ENCODE peak calls at places on chromosomes 11 and 22, in seven cellular contexts. One of them, this sample, is unnamed. For H3K4me1, the result is how much of the 10 kb centered on the place peaks cover.

GRCh38 chr11:31340903-31341572 is 28.5 kb downstream of the DCDC1 start:
- DNase-seq in Panc1: peak
- DNase-seq in lower lobe of right lung: no peak
- DNase-seq in GM23248: peak
- DNase-seq in CD8-positive, alpha-beta T cell: no peak
- DNase-seq in psoas muscle: no peak
- DNase-seq in iPS DF 6.9: peak
- DNase-seq in this sample: peak

GRCh38 chr11:95596011-95596489 is 193.5 kb downstream of the FAM76B start:
- DNase-seq in CD8-positive, alpha-beta T cell: no peak
- DNase-seq in Panc1: no peak
- DNase-seq in iPS DF 6.9: no peak
- DNase-seq in psoas muscle: no peak
- DNase-seq in GM23248: peak
- DNase-seq in lower lobe of right lung: no peak
- DNase-seq in this sample: no peak

GRCh38 chr11:112289588-112290461 is 29.2 kb upstream of the PLET1 start:
- DNase-seq in CD8-positive, alpha-beta T cell: peak
- DNase-seq in GM23248: peak
- DNase-seq in psoas muscle: peak
- DNase-seq in lower lobe of right lung: peak
- DNase-seq in Panc1: no peak
- DNase-seq in iPS DF 6.9: no peak
- DNase-seq in this sample: peak

GRCh38 chr11:65224939-65225283 is 36.9 kb upstream of the POLA2 start:
- DNase-seq in iPS DF 6.9: no peak
- DNase-seq in lower lobe of right lung: peak
- DNase-seq in GM23248: peak
- DNase-seq in Panc1: no peak
- DNase-seq in CD8-positive, alpha-beta T cell: no peak
- DNase-seq in psoas muscle: peak
- DNase-seq in this sample: no peak

GRCh38 chr11:78651136-78651775 is 76.6 kb upstream of the NARS2 start:
- DNase-seq in Panc1: no peak
- DNase-seq in lower lobe of right lung: no peak
- DNase-seq in psoas muscle: no peak
- DNase-seq in iPS DF 6.9: no peak
- DNase-seq in CD8-positive, alpha-beta T cell: no peak
- DNase-seq in GM23248: no peak
- DNase-seq in this sample: no peak

GRCh38 chr22:40001104-40001503 is 6.3 kb downstream of the FAM83F start:
- DNase-seq in lower lobe of right lung: no peak
- DNase-seq in GM23248: no peak
- DNase-seq in Panc1: no peak
- DNase-seq in CD8-positive, alpha-beta T cell: no peak
- DNase-seq in iPS DF 6.9: no peak
- DNase-seq in psoas muscle: no peak
- DNase-seq in this sample: no peak

GRCh38 chr22:21730535-21731308 is 4.9 kb downstream of the YPEL1 start:
- DNase-seq in CD8-positive, alpha-beta T cell: no peak
- DNase-seq in psoas muscle: no peak
- DNase-seq in lower lobe of right lung: no peak
- DNase-seq in iPS DF 6.9: no peak
- DNase-seq in GM23248: no peak
- DNase-seq in Panc1: no peak
- DNase-seq in this sample: no peak

GRCh38 chr11:39992550-39992949 is 1466.9 kb downstream of the LRRC4C start:
- DNase-seq in GM23248: no peak
- DNase-seq in lower lobe of right lung: no peak
- DNase-seq in psoas muscle: no peak
- DNase-seq in iPS DF 6.9: no peak
- DNase-seq in CD8-positive, alpha-beta T cell: no peak
- DNase-seq in Panc1: no peak
- DNase-seq in this sample: no peak

GRCh38 chr22:50314081-50314454 is 6.6 kb upstream of the PLXNB2 start:
- DNase-seq in Panc1: no peak
- DNase-seq in psoas muscle: no peak
- DNase-seq in lower lobe of right lung: peak
- DNase-seq in CD8-positive, alpha-beta T cell: no peak
- DNase-seq in iPS DF 6.9: no peak
- DNase-seq in GM23248: no peak
- DNase-seq in this sample: peak

GRCh38 chr11:75554258-75555022 is 7.6 kb upstream of the SERPINH1 start:
- DNase-seq in Panc1: no peak
- DNase-seq in psoas muscle: peak
- DNase-seq in iPS DF 6.9: no peak
- DNase-seq in lower lobe of right lung: peak
- DNase-seq in GM23248: peak
- DNase-seq in CD8-positive, alpha-beta T cell: no peak
- DNase-seq in this sample: no peak

GRCh38 chr11:86101941-86102407 is 33.1 kb upstream of the PICALM start:
- DNase-seq in Panc1: peak
- DNase-seq in GM23248: peak
- DNase-seq in iPS DF 6.9: no peak
- DNase-seq in CD8-positive, alpha-beta T cell: no peak
- DNase-seq in psoas muscle: no peak
- DNase-seq in lower lobe of right lung: no peak
- DNase-seq in this sample: no peak

GRCh38 chr22:36339171-36340065 is 48.3 kb downstream of the MYH9 start:
- DNase-seq in GM23248: peak
- DNase-seq in psoas muscle: no peak
- DNase-seq in Panc1: no peak
- DNase-seq in iPS DF 6.9: no peak
- DNase-seq in lower lobe of right lung: no peak
- DNase-seq in CD8-positive, alpha-beta T cell: no peak
- DNase-seq in this sample: no peak

GRCh38 chr11:114257621-114258558 is 38.3 kb upstream of the NNMT start:
- DNase-seq in lower lobe of right lung: peak
- DNase-seq in psoas muscle: peak
- DNase-seq in GM23248: peak
- DNase-seq in iPS DF 6.9: no peak
- DNase-seq in Panc1: no peak
- DNase-seq in CD8-positive, alpha-beta T cell: no peak
- DNase-seq in this sample: no peak
- H3K4me3 ChIP-seq in lower lobe of right lung: peak
- H3K4me3 ChIP-seq in psoas muscle: peak
- H3K4me3 ChIP-seq in GM23248: no peak
- H3K4me3 ChIP-seq in iPS DF 6.9: no peak
- H3K4me3 ChIP-seq in Panc1: no peak
- H3K4me3 ChIP-seq in CD8-positive, alpha-beta T cell: no peak
- H3K4me3 ChIP-seq in this sample: no peak

GRCh38 chr11:102453921-102454320 is 1.4 kb upstream of the TMEM123 start:
- DNase-seq in CD8-positive, alpha-beta T cell: no peak
- DNase-seq in Panc1: no peak
- DNase-seq in psoas muscle: no peak
- DNase-seq in GM23248: no peak
- DNase-seq in iPS DF 6.9: no peak
- DNase-seq in lower lobe of right lung: no peak
- DNase-seq in this sample: no peak

GRCh38 chr11:102451693-102452460 is 688 bp downstream of the TMEM123 start:
- DNase-seq in psoas muscle: peak
- DNase-seq in iPS DF 6.9: no peak
- DNase-seq in GM23248: peak
- DNase-seq in lower lobe of right lung: peak
- DNase-seq in CD8-positive, alpha-beta T cell: peak
- DNase-seq in Panc1: no peak
- DNase-seq in this sample: peak

GRCh38 chr11:102453286-102453797 is 777 bp upstream of the TMEM123 start:
- DNase-seq in iPS DF 6.9: no peak
- DNase-seq in CD8-positive, alpha-beta T cell: no peak
- DNase-seq in psoas muscle: no peak
- DNase-seq in lower lobe of right lung: no peak
- DNase-seq in GM23248: no peak
- DNase-seq in Panc1: no peak
- DNase-seq in this sample: no peak

GRCh38 chr11:102451041-102451692 is 1.4 kb downstream of the TMEM123 start:
- DNase-seq in GM23248: no peak
- DNase-seq in iPS DF 6.9: no peak
- DNase-seq in CD8-positive, alpha-beta T cell: no peak
- DNase-seq in lower lobe of right lung: no peak
- DNase-seq in psoas muscle: no peak
- DNase-seq in Panc1: no peak
- DNase-seq in this sample: no peak

DNA sequence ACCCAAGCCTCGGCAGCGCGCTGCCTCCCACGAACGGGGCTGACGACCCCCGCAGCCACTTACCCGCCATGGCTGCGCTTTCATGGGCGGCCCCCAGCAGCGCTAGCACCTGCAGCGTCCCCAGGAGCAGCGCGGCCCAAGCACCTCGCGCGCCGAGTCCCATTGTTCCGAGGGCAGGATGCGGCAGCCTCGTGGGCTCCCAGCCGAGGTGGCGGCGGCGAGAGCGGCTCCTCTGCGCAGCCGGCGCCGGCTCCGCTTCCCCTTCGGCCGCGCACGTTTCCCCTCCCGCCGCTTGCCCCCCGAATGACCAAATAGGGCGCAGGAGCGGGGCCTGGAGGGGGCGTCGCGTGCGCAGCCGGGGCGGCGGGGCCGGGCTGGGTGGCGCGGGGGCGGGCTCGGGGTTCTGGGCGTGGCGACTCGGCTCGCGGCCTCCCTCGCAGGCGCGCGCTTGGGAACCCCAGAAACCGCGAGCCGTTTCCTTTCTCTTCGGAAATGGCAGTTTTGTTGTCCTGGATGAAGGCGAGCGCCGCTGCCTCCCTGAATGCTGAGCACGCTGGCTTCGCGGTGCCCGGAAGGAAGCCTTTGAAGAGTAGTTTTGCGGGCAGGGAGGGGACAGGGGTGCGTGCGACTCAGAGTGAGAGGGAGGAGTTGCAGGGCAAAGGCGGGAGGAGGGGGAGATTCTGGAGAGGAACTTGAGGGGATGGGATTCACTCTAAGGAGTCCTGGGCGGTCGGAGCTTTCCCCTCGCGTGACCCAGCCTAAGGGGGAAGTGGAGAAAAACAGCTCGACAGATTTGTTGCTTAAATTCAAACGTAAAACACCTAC is at the start of gene TMEM123:
- DNase-seq in iPS DF 6.9: no peak
- DNase-seq in GM23248: peak
- DNase-seq in CD8-positive, alpha-beta T cell: peak
- DNase-seq in psoas muscle: peak
- DNase-seq in lower lobe of right lung: peak
- DNase-seq in Panc1: no peak
- DNase-seq in this sample: peak
- H3K4me1 ChIP-seq in iPS DF 6.9: under half
- H3K4me1 ChIP-seq in GM23248: under half
- H3K4me1 ChIP-seq in CD8-positive, alpha-beta T cell: half or more
- H3K4me1 ChIP-seq in psoas muscle: under half
- H3K4me1 ChIP-seq in lower lobe of right lung: half or more
- H3K4me1 ChIP-seq in Panc1: half or more
- H3K4me1 ChIP-seq in this sample: half or more

DNA sequence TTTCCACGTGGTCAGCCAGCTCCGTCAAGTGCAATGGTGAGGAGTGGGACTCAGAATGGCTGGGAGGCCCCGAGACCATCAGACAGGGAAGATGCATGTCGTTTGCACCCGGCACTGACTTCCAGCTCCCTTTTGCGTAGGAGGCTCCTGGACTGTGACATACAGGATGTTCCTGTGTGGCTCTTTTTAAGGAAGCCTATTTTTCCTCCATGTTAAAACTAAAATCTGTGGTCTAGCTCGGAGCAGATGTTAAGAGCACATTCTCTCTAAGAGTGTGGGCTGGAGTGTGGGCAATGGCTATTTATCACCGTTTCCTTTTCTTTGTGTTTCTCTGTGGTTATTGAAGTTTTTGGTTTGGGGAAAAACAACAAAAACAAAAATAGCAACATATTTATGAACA is 40.9 kb upstream of the AMPD3 start:
- DNase-seq in iPS DF 6.9: no peak
- DNase-seq in psoas muscle: no peak
- DNase-seq in Panc1: no peak
- DNase-seq in CD8-positive, alpha-beta T cell: no peak
- DNase-seq in lower lobe of right lung: no peak
- DNase-seq in GM23248: no peak
- DNase-seq in this sample: no peak
- H3K27ac ChIP-seq in iPS DF 6.9: no peak
- H3K27ac ChIP-seq in psoas muscle: no peak
- H3K27ac ChIP-seq in Panc1: no peak
- H3K27ac ChIP-seq in CD8-positive, alpha-beta T cell: no peak
- H3K27ac ChIP-seq in lower lobe of right lung: no peak
- H3K27ac ChIP-seq in GM23248: peak
- H3K27ac ChIP-seq in this sample: no peak

GRCh38 chr22:37659066-37659896 is 758 bp downstream of the PDXP start:
- DNase-seq in CD8-positive, alpha-beta T cell: no peak
- DNase-seq in iPS DF 6.9: no peak
- DNase-seq in psoas muscle: no peak
- DNase-seq in GM23248: peak
- DNase-seq in lower lobe of right lung: peak
- DNase-seq in Panc1: no peak
- DNase-seq in this sample: no peak

GRCh38 chr22:37662039-37662438 is 3.5 kb downstream of the PDXP start:
- DNase-seq in lower lobe of right lung: no peak
- DNase-seq in psoas muscle: no peak
- DNase-seq in Panc1: no peak
- DNase-seq in GM23248: no peak
- DNase-seq in iPS DF 6.9: no peak
- DNase-seq in CD8-positive, alpha-beta T cell: no peak
- DNase-seq in this sample: no peak

GRCh38 chr22:37661160-37661924 is 2.8 kb downstream of the PDXP start:
- DNase-seq in GM23248: peak
- DNase-seq in psoas muscle: no peak
- DNase-seq in Panc1: no peak
- DNase-seq in lower lobe of right lung: no peak
- DNase-seq in CD8-positive, alpha-beta T cell: peak
- DNase-seq in iPS DF 6.9: no peak
- DNase-seq in this sample: no peak

GRCh38 chr22:37659897-37660708 is 1.6 kb downstream of the PDXP start:
- DNase-seq in psoas muscle: no peak
- DNase-seq in CD8-positive, alpha-beta T cell: no peak
- DNase-seq in Panc1: no peak
- DNase-seq in iPS DF 6.9: no peak
- DNase-seq in lower lobe of right lung: no peak
- DNase-seq in GM23248: no peak
- DNase-seq in this sample: no peak

DNA sequence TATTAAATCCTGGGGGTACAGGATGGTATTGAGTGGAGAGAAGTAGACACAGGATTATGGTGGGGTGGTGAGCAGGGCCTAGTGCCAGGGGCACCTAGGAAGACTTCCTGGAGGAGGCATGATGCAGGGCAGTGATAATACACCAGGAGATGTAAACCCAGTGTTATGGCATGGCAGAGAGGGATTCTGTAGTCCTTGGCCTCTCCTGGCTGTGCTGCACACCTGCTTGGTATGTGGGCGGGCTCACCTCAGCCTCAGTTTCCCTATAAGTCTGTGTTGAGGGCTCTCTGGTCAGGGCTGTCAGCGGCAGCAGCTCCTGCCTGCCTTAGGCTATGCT is 2.2 kb downstream of the PDXP start:
- DNase-seq in Panc1: no peak
- DNase-seq in GM23248: no peak
- DNase-seq in psoas muscle: no peak
- DNase-seq in lower lobe of right lung: no peak
- DNase-seq in CD8-positive, alpha-beta T cell: no peak
- DNase-seq in iPS DF 6.9: no peak
- DNase-seq in this sample: no peak
- H3K4me3 ChIP-seq in Panc1: no peak
- H3K4me3 ChIP-seq in GM23248: peak
- H3K4me3 ChIP-seq in psoas muscle: peak
- H3K4me3 ChIP-seq in lower lobe of right lung: no peak
- H3K4me3 ChIP-seq in CD8-positive, alpha-beta T cell: no peak
- H3K4me3 ChIP-seq in iPS DF 6.9: no peak
- H3K4me3 ChIP-seq in this sample: no peak

This sample was measured in CD8-positive, alpha-beta memory T cell.